ENCODE peak calls at places on chromosomes 4 and X, in ten cellular contexts. M is GM04504; X is pulmonary artery endothelial cell; K is activated CD8-positive, alpha-beta T cell treated with anti-CD3 and anti-CD28 coated beads, Interleukin-2, amount 10 ng/mL, durations not matched to agents 7 days and 5 days; Z is mucosa of gallbladder; U is GDM1; L is foreskin keratinocyte; A is neural crest cell; Q is occipital lobe; B is neuronal stem cell. P is an unnamed sample.
A peak's percentile ranks its signal among the peaks of the same experiment; 100 is the strongest.

GRCh38 chr4:7945709-7946380 is 6.2 kb upstream of the AFAP1 start:
- DNase-seq in M (no peak), X (no peak), K (no peak), Z (no peak), U (no peak), L (no peak), A (no peak), Q (no peak), B (no peak), P (no peak)

GRCh38 chr4:101667348-101667747 is 123.2 kb upstream of the BANK1 start:
- DNase-seq in M (peak; percentile 13), X (no peak), K (no peak), Z (no peak), U (no peak), L (no peak), A (no peak), Q (no peak), B (no peak), P (no peak)

GRCh38 chr4:96312049-96312685 is 472.3 kb downstream of the PDHA2 start:
- DNase-seq in M (no peak), X (no peak), K (no peak), Z (no peak), U (no peak), L (peak; percentile 13), A (no peak), Q (no peak), B (no peak), P (no peak)

GRCh38 chr4:51894246-51894645 is 51.3 kb downstream of the DCUN1D4 start:
- DNase-seq in M (peak; percentile 2), X (no peak), K (no peak), Z (no peak), U (no peak), L (peak; percentile 13), A (no peak), Q (no peak), B (no peak), P (no peak)

GRCh38 chr4:183394166-183394951 is 50.1 kb upstream of the CDKN2AIP start:
- DNase-seq in M (no peak), X (no peak), K (no peak), Z (no peak), U (no peak), L (no peak), A (no peak), Q (no peak), B (no peak), P (no peak)

GRCh38 chrX:147838465-147839131 is 73.1 kb upstream of the FMR1 start:
- DNase-seq in M (no peak), X (no peak), K (no peak), Z (no peak), U (no peak), L (no peak), A (no peak), Q (no peak), B (no peak), P (no peak)

GRCh38 chr4:95531141-95531540 is 17.6 kb downstream of the UNC5C start:
- DNase-seq in M (no peak), X (no peak), K (no peak), Z (no peak), U (no peak), L (no peak), A (no peak), Q (no peak), B (no peak), P (no peak)

GRCh38 chr4:165439981-165440380 is 61.2 kb downstream of the CPE start:
- DNase-seq in M (no peak), X (no peak), K (no peak), Z (no peak), U (no peak), L (no peak), A (no peak), Q (no peak), B (no peak), P (no peak)

GRCh38 chr4:40576651-40577480 is 52.8 kb downstream of the RBM47 start:
- DNase-seq in M (peak; percentile 64), X (peak; percentile 36), K (no peak), Z (peak; percentile 92), U (peak; percentile 65), L (peak; percentile 97), A (no peak), Q (no peak), B (no peak), P (peak; percentile 90)

GRCh38 chr4:2497931-2498330 is 29.0 kb downstream of the RNF4 start:
- DNase-seq in M (no peak), X (no peak), K (no peak), Z (peak; percentile 24), U (no peak), L (no peak), A (no peak), Q (no peak), B (no peak), P (no peak)

GRCh38 chrX:110734894-110735541 is 60.6 kb downstream of the CHRDL1 start:
- DNase-seq in M (peak; percentile 53), X (no peak), K (no peak), Z (no peak), U (no peak), L (peak; percentile 2), A (no peak), Q (no peak), B (no peak), P (no peak)

GRCh38 chr4:14008494-14008893 is 381.0 kb upstream of the BOD1L1 start:
- DNase-seq in M (no peak), X (no peak), K (no peak), Z (no peak), U (peak; percentile 15), L (no peak), A (no peak), Q (no peak), B (no peak), P (no peak)

GRCh38 chr4:76614589-76614988 is 179.6 kb downstream of the SHROOM3 start:
- DNase-seq in M (peak; percentile 83), X (no peak), K (no peak), Z (no peak), U (no peak), L (no peak), A (no peak), Q (no peak), B (no peak), P (peak; percentile 44)

GRCh38 chr4:177640864-177641263 is 198.6 kb upstream of the AGA start:
- DNase-seq in M (no peak), X (no peak), K (no peak), Z (no peak), U (no peak), L (no peak), A (no peak), Q (no peak), B (no peak), P (no peak)

GRCh38 chrX:39396358-39396995 is 595.2 kb downstream of the MID1IP1 start:
- DNase-seq in M (no peak), X (no peak), K (no peak), Z (no peak), U (no peak), L (no peak), A (no peak), Q (no peak), B (no peak), P (no peak)

GRCh38 chrX:150934453-150934852 is 36.0 kb upstream of the CD99L2 start:
- DNase-seq in M (peak; percentile 65), X (no peak), K (no peak), Z (no peak), U (no peak), L (peak; percentile 33), A (no peak), Q (no peak), B (no peak), P (peak; percentile 87)

GRCh38 chr4:98470831-98471230 is 187.6 kb downstream of the TSPAN5 start:
- DNase-seq in M (no peak), X (no peak), K (no peak), Z (no peak), U (no peak), L (no peak), A (no peak), Q (no peak), B (no peak), P (peak; percentile 78)

GRCh38 chr4:140609548-140610425 is 41.0 kb upstream of the UCP1 start:
- DNase-seq in M (peak; percentile 18), X (peak; percentile 8), K (no peak), Z (no peak), U (no peak), L (peak; percentile 37), A (no peak), Q (no peak), B (peak; percentile 35), P (peak; percentile 77)

GRCh38 chr4:73208376-73208775 is 50.2 kb downstream of the ANKRD17 start:
- DNase-seq in M (peak; percentile 12), X (no peak), K (no peak), Z (no peak), U (no peak), L (peak; percentile 71), A (no peak), Q (no peak), B (no peak), P (peak; percentile 83)

GRCh38 chrX:95728446-95728845 is 956.2 kb upstream of the DIAPH2 start:
- DNase-seq in M (no peak), X (no peak), K (no peak), Z (no peak), U (no peak), L (no peak), A (no peak), Q (no peak), B (peak; percentile 14), P (no peak)

GRCh38 chr4:116839826-116840225 is 245.6 kb downstream of the TRAM1L1 start:
- DNase-seq in M (no peak), X (no peak), K (no peak), Z (no peak), U (no peak), L (no peak), A (no peak), Q (no peak), B (no peak), P (no peak)

GRCh38 chr4:103802766-103803165 is 83.0 kb upstream of the TACR3 start:
- DNase-seq in M (no peak), X (no peak), K (no peak), Z (no peak), U (no peak), L (no peak), A (no peak), Q (no peak), B (no peak), P (no peak)

GRCh38 chr4:161926033-161926828 is 237.6 kb downstream of the FSTL5 start:
- DNase-seq in M (no peak), X (no peak), K (no peak), Z (no peak), U (no peak), L (no peak), A (no peak), Q (no peak), B (no peak), P (no peak)

GRCh38 chrX:69539437-69539836 is 35.3 kb downstream of the NALF2 start:
- DNase-seq in M (no peak), X (no peak), K (peak; percentile 22), Z (no peak), U (no peak), L (no peak), A (no peak), Q (no peak), B (no peak), P (no peak)

GRCh38 chrX:41238543-41238942 is 95.4 kb upstream of the DDX3X start:
- DNase-seq in M (no peak), X (peak; percentile 57), K (no peak), Z (no peak), U (peak; percentile 65), L (peak; percentile 62), A (no peak), Q (no peak), B (no peak), P (peak; percentile 80)

GRCh38 chr4:7161721-7162214 is 30.6 kb upstream of the SORCS2 start:
- DNase-seq in M (no peak), X (no peak), K (no peak), Z (no peak), U (no peak), L (no peak), A (no peak), Q (no peak), B (no peak), P (peak; percentile 96)

GRCh38 chrX:70253377-70254062 is 6.5 kb downstream of the P2RY4 start:
- DNase-seq in M (no peak), X (no peak), K (no peak), Z (no peak), U (no peak), L (peak; percentile 76), A (no peak), Q (no peak), B (no peak), P (no peak)

GRCh38 chr4:76518241-76518640 is 83.2 kb downstream of the SHROOM3 start:
- DNase-seq in M (no peak), X (no peak), K (no peak), Z (no peak), U (no peak), L (no peak), A (no peak), Q (no peak), B (no peak), P (no peak)